ENCODE peak calls at places on chromosomes 13 and 19, in four cellular contexts. One of them, this sample, is unnamed.

GRCh38 chr13:113952151-113952982 is 21.5 kb downstream of the C13orf46 start:
- DNase-seq in foreskin keratinocyte: no peak
- DNase-seq in right cardiac atrium: peak; percentile 16
- DNase-seq in RWPE1: no peak
- DNase-seq in this sample: no peak

GRCh38 chr19:46376241-46377153 is 29.6 kb downstream of the PPP5C start:
- DNase-seq in RWPE1: no peak
- DNase-seq in foreskin keratinocyte: no peak
- DNase-seq in right cardiac atrium: no peak
- DNase-seq in this sample: no peak

GRCh38 chr13:32098275-32098674 is 66.7 kb downstream of the FRY start:
- DNase-seq in right cardiac atrium: no peak
- DNase-seq in foreskin keratinocyte: no peak
- DNase-seq in RWPE1: no peak
- DNase-seq in this sample: no peak

GRCh38 chr13:27211771-27212364 is 39.5 kb upstream of the RPL21 start:
- DNase-seq in foreskin keratinocyte: peak; percentile 17
- DNase-seq in right cardiac atrium: no peak
- DNase-seq in RWPE1: no peak
- DNase-seq in this sample: peak; percentile 24

GRCh38 chr19:55581145-55581827 is 638 bp upstream of the ZNF579 start:
- DNase-seq in right cardiac atrium: no peak
- DNase-seq in RWPE1: no peak
- DNase-seq in foreskin keratinocyte: no peak
- DNase-seq in this sample: no peak

GRCh38 chr13:73741742-73742141 is 392.5 kb downstream of the KLF12 start:
- DNase-seq in RWPE1: no peak
- DNase-seq in right cardiac atrium: no peak
- DNase-seq in foreskin keratinocyte: no peak
- DNase-seq in this sample: no peak

GRCh38 chr13:23965346-23965745 is 68.0 kb upstream of the C1QTNF9B start:
- DNase-seq in RWPE1: no peak
- DNase-seq in right cardiac atrium: no peak
- DNase-seq in foreskin keratinocyte: no peak
- DNase-seq in this sample: no peak

GRCh38 chr19:16320987-16321386 is 3.6 kb upstream of the KLF2 start:
- DNase-seq in RWPE1: no peak
- DNase-seq in foreskin keratinocyte: no peak
- DNase-seq in right cardiac atrium: no peak
- DNase-seq in this sample: no peak

GRCh38 chr19:32317045-32317444 is 28.4 kb upstream of the ZNF507 start:
- DNase-seq in right cardiac atrium: no peak
- DNase-seq in foreskin keratinocyte: no peak
- DNase-seq in RWPE1: no peak
- DNase-seq in this sample: no peak

GRCh38 chr13:106047859-106048258 is 487.6 kb downstream of the EFNB2 start:
- DNase-seq in right cardiac atrium: no peak
- DNase-seq in foreskin keratinocyte: no peak
- DNase-seq in RWPE1: no peak
- DNase-seq in this sample: no peak

GRCh38 chr19:48798937-48799336 is 11.9 kb downstream of the BCAT2 start:
- DNase-seq in RWPE1: no peak
- DNase-seq in right cardiac atrium: no peak
- DNase-seq in foreskin keratinocyte: no peak
- DNase-seq in this sample: no peak
- H3K27ac ChIP-seq in RWPE1: peak overlapping the region; percentile 86
- H3K27ac ChIP-seq in right cardiac atrium: no peak overlapping the region
- H3K27ac ChIP-seq in foreskin keratinocyte: no peak overlapping the region
- H3K27ac ChIP-seq in this sample: no peak overlapping the region

GRCh38 chr19:12668346-12668745 is 1.7 kb downstream of the WDR83 start:
- DNase-seq in RWPE1: no peak
- DNase-seq in right cardiac atrium: no peak
- DNase-seq in foreskin keratinocyte: no peak
- DNase-seq in this sample: no peak

GRCh38 chr19:12670159-12670928 is 3.7 kb downstream of the WDR83 start:
- DNase-seq in RWPE1: no peak
- DNase-seq in foreskin keratinocyte: no peak
- DNase-seq in right cardiac atrium: no peak
- DNase-seq in this sample: no peak

GRCh38 chr19:12667903-12668302 is 1.3 kb downstream of the WDR83 start:
- DNase-seq in RWPE1: no peak
- DNase-seq in foreskin keratinocyte: no peak
- DNase-seq in right cardiac atrium: no peak
- DNase-seq in this sample: no peak

GRCh38 chr19:12669272-12670158 is 2.9 kb downstream of the WDR83 start:
- DNase-seq in foreskin keratinocyte: peak; percentile 73
- DNase-seq in RWPE1: peak; percentile 66
- DNase-seq in right cardiac atrium: peak; percentile 81
- DNase-seq in this sample: no peak

GRCh38 chr19:12668937-12669271 is 2.3 kb downstream of the WDR83 start:
- DNase-seq in RWPE1: peak; percentile 53
- DNase-seq in right cardiac atrium: peak; percentile 58
- DNase-seq in foreskin keratinocyte: peak; percentile 35
- DNase-seq in this sample: no peak
- H3K27ac ChIP-seq in RWPE1: peak overlapping the region; percentile 87
- H3K27ac ChIP-seq in right cardiac atrium: peak overlapping the region; percentile 97
- H3K27ac ChIP-seq in foreskin keratinocyte: peak overlapping the region; percentile 97
- H3K27ac ChIP-seq in this sample: peak overlapping the region; percentile 89

GRCh38 chr13:100725472-100725871 is 50.9 kb upstream of the TMTC4 start:
- DNase-seq in right cardiac atrium: no peak
- DNase-seq in foreskin keratinocyte: no peak
- DNase-seq in RWPE1: no peak
- DNase-seq in this sample: no peak
- H3K27ac ChIP-seq in right cardiac atrium: no peak overlapping the region
- H3K27ac ChIP-seq in foreskin keratinocyte: no peak overlapping the region
- H3K27ac ChIP-seq in RWPE1: no peak overlapping the region
- H3K27ac ChIP-seq in this sample: no peak overlapping the region

GRCh38 chr19:34690372-34690771 is 12.9 kb downstream of the ZNF302 start:
- DNase-seq in foreskin keratinocyte: no peak
- DNase-seq in right cardiac atrium: no peak
- DNase-seq in RWPE1: no peak
- DNase-seq in this sample: no peak
- H3K27ac ChIP-seq in foreskin keratinocyte: no peak overlapping the region
- H3K27ac ChIP-seq in right cardiac atrium: no peak overlapping the region
- H3K27ac ChIP-seq in RWPE1: no peak overlapping the region
- H3K27ac ChIP-seq in this sample: no peak overlapping the region

DNA sequence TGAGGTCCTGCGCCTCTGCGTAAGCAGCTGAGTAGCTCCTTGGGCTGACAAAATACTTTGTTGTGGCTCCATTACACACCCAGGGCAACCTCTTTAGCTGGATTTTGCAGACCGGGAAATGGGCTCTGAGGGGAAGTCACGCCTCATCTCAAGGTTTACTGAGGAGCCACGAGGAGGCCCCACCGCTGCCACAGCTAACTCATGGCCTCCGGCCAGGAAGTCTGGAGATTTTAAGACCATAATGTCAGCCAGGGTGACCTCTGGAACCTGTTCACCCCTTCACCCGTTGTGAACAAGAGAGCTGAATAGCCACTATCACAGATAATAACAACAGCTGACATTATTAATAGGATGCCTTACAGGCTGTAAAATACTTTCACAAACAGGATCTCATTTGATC is 351.3 kb upstream of the TMTC4 start:
- DNase-seq in foreskin keratinocyte: no peak
- DNase-seq in RWPE1: no peak
- DNase-seq in right cardiac atrium: peak; percentile 13
- DNase-seq in this sample: no peak
- H3K27ac ChIP-seq in foreskin keratinocyte: no peak overlapping the region
- H3K27ac ChIP-seq in RWPE1: no peak overlapping the region
- H3K27ac ChIP-seq in right cardiac atrium: no peak overlapping the region
- H3K27ac ChIP-seq in this sample: peak overlapping the region; percentile 18

DNA sequence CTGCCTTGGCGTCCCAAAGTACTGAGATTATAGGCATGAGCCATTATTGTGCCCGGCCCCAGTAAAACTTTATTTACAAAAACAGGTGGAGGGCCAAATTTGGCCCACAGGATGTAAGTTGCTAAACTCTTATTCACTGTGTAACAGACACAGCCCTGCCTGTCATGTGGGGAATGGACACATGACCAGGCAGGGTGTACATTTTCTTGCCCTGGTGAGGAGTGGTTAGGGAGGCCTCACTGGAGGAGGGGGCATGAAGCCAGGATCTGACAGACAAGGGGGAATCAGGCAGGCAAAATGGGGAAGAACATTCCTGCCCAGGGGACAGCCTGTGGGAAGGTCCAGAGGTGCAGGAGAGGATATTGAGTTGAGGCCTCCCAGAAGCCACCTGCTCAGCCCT is 7.4 kb upstream of the PGLS start:
- DNase-seq in foreskin keratinocyte: no peak
- DNase-seq in right cardiac atrium: no peak
- DNase-seq in RWPE1: no peak
- DNase-seq in this sample: no peak
- H3K27ac ChIP-seq in foreskin keratinocyte: no peak overlapping the region
- H3K27ac ChIP-seq in right cardiac atrium: no peak overlapping the region
- H3K27ac ChIP-seq in RWPE1: peak overlapping the region; percentile 98
- H3K27ac ChIP-seq in this sample: no peak overlapping the region

DNA sequence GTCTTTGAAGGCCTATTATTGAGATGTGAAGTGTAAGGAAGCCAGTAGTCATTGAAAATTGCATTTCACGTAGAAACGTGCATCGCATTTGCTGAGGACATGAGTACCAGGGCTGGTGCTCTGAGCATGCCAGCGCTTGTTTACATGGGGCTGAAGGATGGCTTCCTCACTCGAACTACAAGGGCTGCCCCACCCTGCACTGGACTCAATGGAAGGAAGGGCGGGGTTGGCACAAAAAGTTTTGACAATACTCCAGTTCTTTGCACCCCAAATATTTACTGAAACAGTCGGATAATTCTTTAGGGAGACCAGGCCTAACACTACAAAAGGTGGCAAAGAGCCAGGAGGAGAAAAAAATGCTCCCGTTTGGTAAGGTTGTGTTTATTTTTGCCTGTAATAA is 28.9 kb upstream of the MED4 start:
- DNase-seq in RWPE1: peak; percentile 9
- DNase-seq in right cardiac atrium: no peak
- DNase-seq in foreskin keratinocyte: no peak
- DNase-seq in this sample: no peak
- H3K27ac ChIP-seq in RWPE1: peak overlapping the region; percentile 51
- H3K27ac ChIP-seq in right cardiac atrium: peak overlapping the region; percentile 12
- H3K27ac ChIP-seq in foreskin keratinocyte: no peak overlapping the region
- H3K27ac ChIP-seq in this sample: no peak overlapping the region

GRCh38 chr19:4044927-4045557 is 21.7 kb downstream of the ZBTB7A start:
- DNase-seq in foreskin keratinocyte: no peak
- DNase-seq in right cardiac atrium: no peak
- DNase-seq in RWPE1: no peak
- DNase-seq in this sample: no peak

GRCh38 chr19:4046362-4046691 is 20.4 kb downstream of the ZBTB7A start:
- DNase-seq in foreskin keratinocyte: no peak
- DNase-seq in RWPE1: no peak
- DNase-seq in right cardiac atrium: no peak
- DNase-seq in this sample: no peak

GRCh38 chr19:4046946-4047683 is 19.6 kb downstream of the ZBTB7A start:
- DNase-seq in foreskin keratinocyte: no peak
- DNase-seq in RWPE1: no peak
- DNase-seq in right cardiac atrium: no peak
- DNase-seq in this sample: no peak

GRCh38 chr19:4043966-4044365 is 22.7 kb downstream of the ZBTB7A start:
- DNase-seq in RWPE1: no peak
- DNase-seq in right cardiac atrium: no peak
- DNase-seq in foreskin keratinocyte: no peak
- DNase-seq in this sample: no peak

DNA sequence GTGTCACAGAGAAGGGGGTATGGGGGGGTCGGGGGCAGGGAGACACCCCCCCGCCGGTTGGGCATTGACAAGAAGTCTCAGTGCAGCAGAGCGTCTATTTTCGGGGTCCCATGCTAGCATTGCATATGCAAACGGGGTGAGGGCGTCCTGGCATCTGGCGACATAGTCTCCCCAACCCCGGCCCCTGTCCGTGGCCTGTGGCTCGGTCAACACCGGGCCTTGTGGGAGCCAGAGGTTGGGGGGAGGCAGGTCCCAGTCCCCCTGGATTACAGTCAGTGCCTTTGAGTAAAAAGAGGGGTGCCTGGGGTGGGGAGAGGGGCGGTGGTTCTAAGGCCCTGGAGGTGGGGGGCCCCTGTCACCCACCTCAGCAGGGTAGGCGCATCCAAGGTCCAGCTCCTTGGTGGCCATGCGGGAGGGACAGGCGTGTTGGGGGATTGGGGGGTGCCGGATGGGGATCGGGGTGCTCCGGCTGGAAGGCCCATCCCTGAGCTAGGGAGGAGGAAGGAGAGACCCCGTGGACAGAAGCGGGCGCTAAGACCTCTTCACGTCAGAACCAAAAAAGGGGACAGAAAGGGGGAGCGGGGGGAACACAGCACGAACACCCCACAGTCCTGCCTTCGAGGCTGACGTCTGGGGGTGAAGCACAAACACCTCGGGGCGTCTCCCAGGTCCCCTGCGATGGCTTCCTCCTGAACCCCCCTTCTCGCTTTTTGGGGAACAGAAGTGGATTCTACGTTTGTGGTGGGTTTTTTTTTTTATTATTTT is 20.9 kb downstream of the ZBTB7A start:
- DNase-seq in RWPE1: no peak
- DNase-seq in foreskin keratinocyte: no peak
- DNase-seq in right cardiac atrium: no peak
- DNase-seq in this sample: no peak
- H3K27ac ChIP-seq in RWPE1: peak overlapping the region; percentile 34
- H3K27ac ChIP-seq in foreskin keratinocyte: no peak overlapping the region
- H3K27ac ChIP-seq in right cardiac atrium: no peak overlapping the region
- H3K27ac ChIP-seq in this sample: no peak overlapping the region

GRCh38 chr19:1270854-1271527 is 1.9 kb downstream of the CIRBP start:
- DNase-seq in right cardiac atrium: no peak
- DNase-seq in foreskin keratinocyte: no peak
- DNase-seq in RWPE1: no peak
- DNase-seq in this sample: no peak

GRCh38 chr19:1270168-1270853 is 1.2 kb downstream of the CIRBP start:
- DNase-seq in right cardiac atrium: no peak
- DNase-seq in foreskin keratinocyte: no peak
- DNase-seq in RWPE1: no peak
- DNase-seq in this sample: no peak

GRCh38 chr19:1273263-1274041 is 1.9 kb upstream of the FAM174C start:
- DNase-seq in RWPE1: no peak
- DNase-seq in foreskin keratinocyte: no peak
- DNase-seq in right cardiac atrium: no peak
- DNase-seq in this sample: no peak

GRCh38 chr19:1272423-1273262 is 2.7 kb upstream of the FAM174C start:
- DNase-seq in foreskin keratinocyte: no peak
- DNase-seq in RWPE1: no peak
- DNase-seq in right cardiac atrium: no peak
- DNase-seq in this sample: no peak

GRCh38 chr19:1271528-1272422 is 2.6 kb downstream of the CIRBP start:
- DNase-seq in foreskin keratinocyte: no peak
- DNase-seq in right cardiac atrium: peak; percentile 38
- DNase-seq in RWPE1: no peak
- DNase-seq in this sample: no peak
- H3K27ac ChIP-seq in foreskin keratinocyte: no peak overlapping the region
- H3K27ac ChIP-seq in right cardiac atrium: peak overlapping the region; percentile 5
- H3K27ac ChIP-seq in RWPE1: peak overlapping the region; percentile 100
- H3K27ac ChIP-seq in this sample: peak overlapping the region; percentile 99